ENCODE peak calls at places on chromosomes 2 and 18, in four cellular contexts. One of them, this sample, is unnamed.
A peak's percentile ranks its signal among the peaks of the same experiment; 100 is the strongest.

GRCh38 chr2:228875152-228875875 is 395.8 kb downstream of the PID1 start:
- DNase-seq in stimulated activated CD4-positive, alpha-beta T cell treated with anti-CD3 and anti-CD28 coated beads, Interleukin-1b, Interleukin-23, amount 100 ng/mL, for 24 hours: no peak
- DNase-seq in neuronal stem cell: no peak
- DNase-seq in CD4-positive, alpha-beta T cell: no peak
- DNase-seq in this sample: no peak

GRCh38 chr2:85963068-85963467 is 74.3 kb upstream of the ST3GAL5 start:
- DNase-seq in stimulated activated CD4-positive, alpha-beta T cell treated with anti-CD3 and anti-CD28 coated beads, Interleukin-1b, Interleukin-23, amount 100 ng/mL, for 24 hours: no peak
- DNase-seq in neuronal stem cell: no peak
- DNase-seq in CD4-positive, alpha-beta T cell: no peak
- DNase-seq in this sample: no peak

GRCh38 chr2:112768432-112768831 is 4.0 kb upstream of the CKAP2L start:
- DNase-seq in stimulated activated CD4-positive, alpha-beta T cell treated with anti-CD3 and anti-CD28 coated beads, Interleukin-1b, Interleukin-23, amount 100 ng/mL, for 24 hours: no peak
- DNase-seq in neuronal stem cell: no peak
- DNase-seq in CD4-positive, alpha-beta T cell: no peak
- DNase-seq in this sample: no peak

GRCh38 chr18:46630160-46630559 is 26.9 kb downstream of the LOXHD1 start:
- DNase-seq in stimulated activated CD4-positive, alpha-beta T cell treated with anti-CD3 and anti-CD28 coated beads, Interleukin-1b, Interleukin-23, amount 100 ng/mL, for 24 hours: no peak
- DNase-seq in neuronal stem cell: no peak
- DNase-seq in CD4-positive, alpha-beta T cell: no peak
- DNase-seq in this sample: no peak

GRCh38 chr2:145043399-145043834 is 523.5 kb upstream of the ZEB2 start:
- DNase-seq in stimulated activated CD4-positive, alpha-beta T cell treated with anti-CD3 and anti-CD28 coated beads, Interleukin-1b, Interleukin-23, amount 100 ng/mL, for 24 hours: no peak
- DNase-seq in neuronal stem cell: no peak
- DNase-seq in CD4-positive, alpha-beta T cell: no peak
- DNase-seq in this sample: no peak

GRCh38 chr2:175931751-175932295 is 70.2 kb downstream of the LNPK start:
- DNase-seq in stimulated activated CD4-positive, alpha-beta T cell treated with anti-CD3 and anti-CD28 coated beads, Interleukin-1b, Interleukin-23, amount 100 ng/mL, for 24 hours: no peak
- DNase-seq in neuronal stem cell: no peak
- DNase-seq in CD4-positive, alpha-beta T cell: no peak
- DNase-seq in this sample: no peak

GRCh38 chr2:79717364-79718007 is 204.6 kb downstream of the CTNNA2 start:
- DNase-seq in stimulated activated CD4-positive, alpha-beta T cell treated with anti-CD3 and anti-CD28 coated beads, Interleukin-1b, Interleukin-23, amount 100 ng/mL, for 24 hours: no peak
- DNase-seq in neuronal stem cell: no peak
- DNase-seq in CD4-positive, alpha-beta T cell: no peak
- DNase-seq in this sample: no peak

GRCh38 chr2:188159484-188159883 is 132.2 kb upstream of the GULP1 start:
- DNase-seq in stimulated activated CD4-positive, alpha-beta T cell treated with anti-CD3 and anti-CD28 coated beads, Interleukin-1b, Interleukin-23, amount 100 ng/mL, for 24 hours: no peak
- DNase-seq in neuronal stem cell: no peak
- DNase-seq in CD4-positive, alpha-beta T cell: no peak
- DNase-seq in this sample: no peak

GRCh38 chr2:54859997-54860701 is 136.7 kb downstream of the EML6 start:
- DNase-seq in stimulated activated CD4-positive, alpha-beta T cell treated with anti-CD3 and anti-CD28 coated beads, Interleukin-1b, Interleukin-23, amount 100 ng/mL, for 24 hours: no peak
- DNase-seq in neuronal stem cell: no peak
- DNase-seq in CD4-positive, alpha-beta T cell: no peak
- DNase-seq in this sample: no peak

GRCh38 chr18:48841381-48842258 is 109.1 kb downstream of the SMAD7 start:
- DNase-seq in stimulated activated CD4-positive, alpha-beta T cell treated with anti-CD3 and anti-CD28 coated beads, Interleukin-1b, Interleukin-23, amount 100 ng/mL, for 24 hours: no peak
- DNase-seq in neuronal stem cell: no peak
- DNase-seq in CD4-positive, alpha-beta T cell: no peak
- DNase-seq in this sample: peak; percentile 45

GRCh38 chr2:7191927-7192326 is 274.7 kb downstream of the RNF144A start:
- DNase-seq in stimulated activated CD4-positive, alpha-beta T cell treated with anti-CD3 and anti-CD28 coated beads, Interleukin-1b, Interleukin-23, amount 100 ng/mL, for 24 hours: no peak
- DNase-seq in neuronal stem cell: no peak
- DNase-seq in CD4-positive, alpha-beta T cell: no peak
- DNase-seq in this sample: no peak

GRCh38 chr2:31729442-31730092 is 148.8 kb upstream of the SRD5A2 start:
- DNase-seq in stimulated activated CD4-positive, alpha-beta T cell treated with anti-CD3 and anti-CD28 coated beads, Interleukin-1b, Interleukin-23, amount 100 ng/mL, for 24 hours: no peak
- DNase-seq in neuronal stem cell: no peak
- DNase-seq in CD4-positive, alpha-beta T cell: no peak
- DNase-seq in this sample: peak; percentile 10